ENCODE peak calls at places on chromosome 2, in five cellular contexts. Q is mesendoderm, F is endodermal cell, H is GM23248, A is esophagus squamous epithelium. Z is an unnamed sample. For H3K36me3 and H3K27me3, the result is how much of the 10 kb centered on the place peaks cover.

GRCh38 chr2:15782009-15782751 is 158.2 kb upstream of the MYCN start:
- DNase-seq in H (peak), Q (no peak), A (no peak), F (no peak), Z (no peak)

GRCh38 chr2:227834423-227834822 is 20.8 kb downstream of the CCL20 start:
- DNase-seq in A (no peak), H (peak), F (no peak), Q (no peak), Z (no peak)

GRCh38 chr2:202408546-202409140 is 32.5 kb downstream of the BMPR2 start:
- DNase-seq in A (no peak), H (no peak), F (no peak), Q (no peak), Z (no peak)

GRCh38 chr2:14480120-14480519 is 152.4 kb upstream of the LRATD1 start:
- DNase-seq in A (no peak), F (no peak), Q (no peak), H (no peak), Z (no peak)

GRCh38 chr2:205477016-205477705 is 205.1 kb upstream of the NRP2 start:
- DNase-seq in F (no peak), A (no peak), Q (no peak), H (peak), Z (no peak)

GRCh38 chr2:161136696-161137324 is 23.4 kb upstream of the TANK start:
- DNase-seq in F (no peak), A (no peak), H (no peak), Q (no peak), Z (no peak)

GRCh38 chr2:23487735-23488492 is 102.9 kb downstream of the KLHL29 start:
- DNase-seq in F (no peak), A (no peak), Q (no peak), H (peak), Z (no peak)

GRCh38 chr2:191580581-191580980 is 97.4 kb upstream of the NABP1 start:
- DNase-seq in H (peak), Q (no peak), F (no peak), A (no peak), Z (no peak)

GRCh38 chr2:130759906-130760753 is 4.8 kb downstream of the AMER3 start:
- DNase-seq in Q (no peak), F (no peak), A (no peak), H (peak), Z (peak)

GRCh38 chr2:190583507-190584337 is 49.2 kb upstream of the NEMP2 start:
- DNase-seq in F (no peak), H (no peak), Q (no peak), A (no peak), Z (no peak)

GRCh38 chr2:10993001-10993481 is 81.3 kb downstream of the KCNF1 start:
- DNase-seq in H (peak), F (no peak), A (no peak), Q (no peak), Z (no peak)

GRCh38 chr2:158315000-158315399 is 141.6 kb downstream of the CCDC148 start:
- DNase-seq in A (no peak), Q (no peak), F (no peak), H (no peak), Z (no peak)

GRCh38 chr2:100193334-100193733 is 50.9 kb upstream of the AFF3 start:
- DNase-seq in F (no peak), Q (peak), H (no peak), A (no peak), Z (no peak)

GRCh38 chr2:143175435-143175834 is 46.2 kb downstream of the ARHGAP15 start:
- DNase-seq in A (no peak), F (no peak), H (no peak), Q (no peak), Z (no peak)

GRCh38 chr2:224022474-224022873 is 16.6 kb downstream of the SERPINE2 start:
- DNase-seq in A (no peak), F (no peak), H (no peak), Q (no peak), Z (no peak)

GRCh38 chr2:15640291-15640711 is 48.6 kb downstream of the DDX1 start:
- DNase-seq in H (peak), F (no peak), A (no peak), Q (peak), Z (no peak)

GRCh38 chr2:138504546-138505239 is 3.1 kb downstream of the SPOPL start:
- DNase-seq in F (no peak), A (no peak), Q (no peak), H (peak), Z (no peak)

GRCh38 chr2:138182276-138182675 is 218.0 kb downstream of the HNMT start:
- DNase-seq in F (no peak), H (no peak), A (no peak), Q (peak), Z (no peak)

GRCh38 chr2:234494361-234495075 is 2.4 kb downstream of the ARL4C start:
- DNase-seq in F (peak), H (peak), A (no peak), Q (peak), Z (peak)

GRCh38 chr2:99700482-99701398 is 210.9 kb upstream of the REV1 start:
- DNase-seq in F (no peak), Q (no peak), A (no peak), H (no peak), Z (no peak)

GRCh38 chr2:216286616-216287231 is 85.6 kb downstream of the MARCHF4 start:
- DNase-seq in F (peak), H (peak), A (no peak), Q (peak), Z (no peak)

GRCh38 chr2:195480121-195480520 is 176.9 kb upstream of the SLC39A10 start:
- DNase-seq in F (no peak), A (no peak), Q (no peak), H (no peak), Z (no peak)

GRCh38 chr2:232839680-232840079 is 30.4 kb upstream of the SNORC start:
- DNase-seq in A (no peak), Q (no peak), F (no peak), H (no peak), Z (no peak)

GRCh38 chr2:9481257-9481922 is 7.0 kb downstream of the IAH1 start:
- DNase-seq in F (no peak), A (no peak), Q (peak), H (no peak), Z (no peak)

GRCh38 chr2:2542966-2543555 is 212.0 kb upstream of the MYT1L start:
- DNase-seq in Q (peak), A (no peak), F (peak), H (no peak), Z (peak)

GRCh38 chr2:18299423-18300212 is 260.8 kb downstream of the RDH14 start:
- DNase-seq in Q (peak), A (no peak), H (peak), F (peak), Z (no peak)

GRCh38 chr2:236342507-236342906 is 78.3 kb upstream of the ASB18 start:
- DNase-seq in A (no peak), H (no peak), F (no peak), Q (no peak), Z (no peak)

GRCh38 chr2:152251811-152252210 is 76.2 kb upstream of the STAM2 start:
- DNase-seq in A (no peak), Q (no peak), H (no peak), F (no peak), Z (no peak)

GRCh38 chr2:230868947-230869690 is 4.4 kb downstream of the ITM2C start:
- DNase-seq in A (no peak), H (no peak), F (peak), Q (peak), Z (peak)

GRCh38 chr2:219851169-219851568 is 223.7 kb downstream of the SLC4A3 start:
- DNase-seq in A (no peak), Q (peak), H (no peak), F (peak), Z (peak)

GRCh38 chr2:181574321-181574720 is 82.6 kb downstream of the CERKL start:
- DNase-seq in H (no peak), Q (peak), F (peak), A (no peak), Z (no peak)

DNA sequence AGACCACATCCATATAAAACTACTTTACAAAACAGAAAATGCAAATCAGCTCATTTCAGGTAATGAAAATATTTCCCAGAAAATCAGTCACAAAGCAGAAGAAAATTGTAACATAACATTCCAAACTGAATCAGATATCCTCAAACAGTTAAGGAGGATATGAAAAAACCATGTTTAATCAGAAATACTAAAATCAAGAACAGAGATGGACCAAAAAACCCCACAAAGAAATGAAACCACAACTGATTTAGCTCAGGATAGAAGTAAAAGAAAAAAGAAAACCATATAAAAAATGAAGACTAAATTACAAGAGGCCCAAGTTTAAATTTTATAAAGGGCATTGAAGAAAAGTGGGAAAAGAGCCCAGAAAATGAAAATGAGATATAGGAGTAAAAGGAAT is 102.9 kb downstream of the RAB3GAP1 start:
- DNase-seq in A (no peak), H (no peak), Q (no peak), F (no peak), Z (no peak)
- H3K36me3 ChIP-seq in A (under half), H (half or more), Q (under half), F (half or more), Z (under half)

GRCh38 chr2:46296216-46296839 is 879 bp upstream of the EPAS1 start:
- DNase-seq in H (no peak), A (no peak), Q (peak), F (peak), Z (peak)
- H3K27me3 ChIP-seq in H (under half), A (under half), Q (under half), F (half or more), Z (half or more)

DNA sequence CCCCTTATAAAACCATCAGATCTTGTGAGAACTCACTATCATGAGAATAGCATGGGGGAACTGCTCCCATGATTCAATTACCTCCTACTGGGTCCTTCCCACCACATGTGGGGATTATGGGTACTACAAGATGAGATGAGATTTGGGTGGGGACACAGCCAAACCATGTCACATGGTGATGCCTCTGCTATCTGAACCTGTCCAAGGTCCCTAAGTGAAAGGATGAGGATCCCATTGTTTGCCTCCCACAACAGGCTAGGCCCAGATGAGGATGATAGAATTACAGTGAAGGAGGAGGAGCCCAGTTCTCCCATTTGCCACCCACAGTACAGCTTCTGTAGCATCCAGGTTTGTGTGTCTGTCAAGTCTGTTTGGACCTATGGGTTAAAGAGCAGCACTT is 65.4 kb downstream of the PRKCE start:
- DNase-seq in A (no peak), H (no peak), Q (no peak), F (no peak), Z (no peak)
- H3K36me3 ChIP-seq in A (under half), H (under half), Q (under half), F (under half), Z (under half)

DNA sequence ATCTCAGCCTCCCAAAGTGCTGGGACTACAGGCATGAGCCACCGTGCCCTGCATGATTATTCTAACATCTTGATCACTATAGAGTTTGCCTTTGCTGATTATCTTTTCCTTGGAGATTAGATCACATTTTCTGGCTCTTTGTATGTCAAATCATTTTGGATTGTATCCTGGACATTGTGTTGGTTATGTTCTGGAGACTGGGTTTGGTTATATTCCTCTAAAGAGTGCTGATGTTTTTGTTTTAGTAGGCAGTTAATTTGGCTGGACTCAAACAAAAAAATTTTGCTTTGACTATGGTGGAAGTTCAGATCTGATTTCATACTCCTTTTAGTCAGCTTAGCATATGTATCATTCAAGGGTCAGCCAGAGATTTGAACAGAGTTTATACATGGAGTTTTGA is 26.4 kb downstream of the ETAA1 start:
- DNase-seq in F (no peak), A (no peak), H (no peak), Q (no peak), Z (no peak)
- H3K27me3 ChIP-seq in F (under half), A (under half), H (under half), Q (under half), Z (under half)